ENCODE peak calls at places on chromosome 6, in eight cellular contexts. One of them, this sample, is unnamed.

GRCh38 chr6:20198156-20198555 is 14.1 kb downstream of the MBOAT1 start:
- DNase-seq in sigmoid colon: no peak
- DNase-seq in GM12891: no peak
- DNase-seq in IMR-90: no peak
- DNase-seq in uterus: no peak
- DNase-seq in transverse colon: no peak
- DNase-seq in Peyer's patch: no peak
- DNase-seq in gastrocnemius medialis: no peak
- DNase-seq in this sample: no peak

GRCh38 chr6:159577564-159577963 is 115.5 kb downstream of the SOD2 start:
- DNase-seq in Peyer's patch: no peak
- DNase-seq in IMR-90: peak
- DNase-seq in gastrocnemius medialis: no peak
- DNase-seq in sigmoid colon: no peak
- DNase-seq in uterus: no peak
- DNase-seq in GM12891: no peak
- DNase-seq in transverse colon: no peak
- DNase-seq in this sample: no peak

GRCh38 chr6:73640179-73640750 is 13.5 kb downstream of the SLC17A5 start:
- DNase-seq in sigmoid colon: no peak
- DNase-seq in Peyer's patch: no peak
- DNase-seq in transverse colon: no peak
- DNase-seq in GM12891: no peak
- DNase-seq in gastrocnemius medialis: no peak
- DNase-seq in uterus: no peak
- DNase-seq in IMR-90: peak
- DNase-seq in this sample: no peak

GRCh38 chr6:128047989-128048388 is 147.1 kb upstream of the THEMIS start:
- DNase-seq in gastrocnemius medialis: no peak
- DNase-seq in transverse colon: no peak
- DNase-seq in sigmoid colon: no peak
- DNase-seq in uterus: no peak
- DNase-seq in GM12891: no peak
- DNase-seq in IMR-90: no peak
- DNase-seq in Peyer's patch: no peak
- DNase-seq in this sample: no peak

GRCh38 chr6:35727935-35728662 is 8.7 kb upstream of the ARMC12 start:
- DNase-seq in transverse colon: peak
- DNase-seq in gastrocnemius medialis: peak
- DNase-seq in Peyer's patch: peak
- DNase-seq in uterus: peak
- DNase-seq in IMR-90: peak
- DNase-seq in sigmoid colon: peak
- DNase-seq in GM12891: peak
- DNase-seq in this sample: peak

GRCh38 chr6:37303891-37304503 is 46.1 kb upstream of the TMEM217 start:
- DNase-seq in IMR-90: peak
- DNase-seq in transverse colon: no peak
- DNase-seq in Peyer's patch: no peak
- DNase-seq in sigmoid colon: no peak
- DNase-seq in uterus: no peak
- DNase-seq in gastrocnemius medialis: no peak
- DNase-seq in GM12891: peak
- DNase-seq in this sample: no peak

GRCh38 chr6:145688493-145688905 is 46.8 kb downstream of the EPM2A start:
- DNase-seq in transverse colon: no peak
- DNase-seq in sigmoid colon: no peak
- DNase-seq in GM12891: no peak
- DNase-seq in IMR-90: peak
- DNase-seq in gastrocnemius medialis: no peak
- DNase-seq in Peyer's patch: no peak
- DNase-seq in uterus: no peak
- DNase-seq in this sample: no peak

GRCh38 chr6:17101422-17102257 is at the start of gene STMND1:
- DNase-seq in gastrocnemius medialis: no peak
- DNase-seq in transverse colon: peak
- DNase-seq in sigmoid colon: peak
- DNase-seq in GM12891: no peak
- DNase-seq in IMR-90: peak
- DNase-seq in Peyer's patch: peak
- DNase-seq in uterus: peak
- DNase-seq in this sample: no peak

GRCh38 chr6:50410577-50410976 is 302.7 kb upstream of the TFAP2D start:
- DNase-seq in GM12891: no peak
- DNase-seq in gastrocnemius medialis: no peak
- DNase-seq in transverse colon: no peak
- DNase-seq in sigmoid colon: no peak
- DNase-seq in IMR-90: no peak
- DNase-seq in Peyer's patch: no peak
- DNase-seq in uterus: no peak
- DNase-seq in this sample: no peak

GRCh38 chr6:2988076-2988425 is 11.6 kb upstream of the NQO2 start:
- DNase-seq in Peyer's patch: no peak
- DNase-seq in IMR-90: no peak
- DNase-seq in uterus: no peak
- DNase-seq in transverse colon: no peak
- DNase-seq in GM12891: no peak
- DNase-seq in sigmoid colon: no peak
- DNase-seq in gastrocnemius medialis: no peak
- DNase-seq in this sample: no peak

GRCh38 chr6:2989332-2990178 is 10.1 kb upstream of the NQO2 start:
- DNase-seq in IMR-90: peak
- DNase-seq in GM12891: no peak
- DNase-seq in uterus: peak
- DNase-seq in gastrocnemius medialis: peak
- DNase-seq in transverse colon: peak
- DNase-seq in sigmoid colon: peak
- DNase-seq in Peyer's patch: peak
- DNase-seq in this sample: peak

GRCh38 chr6:2990179-2990931 is 9.3 kb upstream of the NQO2 start:
- DNase-seq in IMR-90: no peak
- DNase-seq in gastrocnemius medialis: no peak
- DNase-seq in GM12891: no peak
- DNase-seq in uterus: peak
- DNase-seq in transverse colon: peak
- DNase-seq in Peyer's patch: peak
- DNase-seq in sigmoid colon: peak
- DNase-seq in this sample: no peak

GRCh38 chr6:2986722-2987196 is 12.9 kb upstream of the NQO2 start:
- DNase-seq in sigmoid colon: peak
- DNase-seq in GM12891: no peak
- DNase-seq in Peyer's patch: peak
- DNase-seq in gastrocnemius medialis: no peak
- DNase-seq in IMR-90: peak
- DNase-seq in uterus: peak
- DNase-seq in transverse colon: no peak
- DNase-seq in this sample: no peak

DNA sequence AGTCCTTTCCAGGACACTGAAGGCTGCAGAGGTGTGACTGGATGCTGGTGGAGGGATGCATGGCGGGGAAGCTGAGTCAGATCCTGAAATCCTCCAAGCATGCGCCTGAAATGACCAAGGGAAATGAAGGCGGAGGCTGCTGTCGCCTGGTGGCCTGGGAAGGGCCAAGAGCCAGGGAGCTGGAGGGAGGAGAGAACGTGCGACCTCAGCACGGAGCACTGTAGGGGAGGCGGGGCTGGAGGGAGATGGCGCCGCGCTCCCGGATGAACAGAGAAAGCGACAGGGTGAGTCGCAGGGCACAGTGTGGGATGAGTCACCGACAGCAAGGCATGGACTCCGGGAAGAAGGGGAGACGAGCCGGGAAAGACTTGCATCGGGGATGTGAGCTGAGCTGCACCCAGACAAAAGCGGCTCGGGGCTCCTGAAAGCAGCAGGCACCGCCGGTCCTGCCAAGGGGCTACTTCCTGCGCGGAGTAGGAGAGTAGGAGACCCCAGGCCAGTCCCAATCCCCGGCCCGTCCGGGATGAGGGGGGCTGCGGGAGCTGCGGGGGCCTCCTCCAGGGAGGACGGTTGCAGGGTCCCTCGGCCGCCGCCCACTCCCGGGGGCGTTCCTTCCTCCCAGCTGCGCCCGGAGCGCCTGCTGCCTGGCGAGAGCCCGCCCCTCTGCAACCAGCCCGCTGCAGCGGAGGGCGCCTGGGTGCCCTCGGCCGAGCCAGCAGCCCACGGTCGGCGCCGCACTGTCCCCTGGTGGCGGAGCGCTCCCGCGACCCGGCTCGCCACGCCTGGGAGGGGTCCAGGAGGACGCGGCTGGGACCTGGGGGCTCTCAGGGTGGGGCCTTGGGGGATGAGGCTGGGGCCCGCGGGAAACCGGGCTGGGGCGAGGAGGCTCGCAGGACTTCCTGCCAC is 11.0 kb upstream of the NQO2 start:
- DNase-seq in sigmoid colon: peak
- DNase-seq in GM12891: no peak
- DNase-seq in gastrocnemius medialis: peak
- DNase-seq in transverse colon: peak
- DNase-seq in Peyer's patch: peak
- DNase-seq in uterus: peak
- DNase-seq in IMR-90: peak
- DNase-seq in this sample: peak
- TF ChIP-seq POLR2A in sigmoid colon: peak
- TF ChIP-seq POLR2A in GM12891: no peak
- TF ChIP-seq POLR2A in gastrocnemius medialis: peak
- TF ChIP-seq POLR2A in transverse colon: peak
- TF ChIP-seq POLR2A in Peyer's patch: peak
- TF ChIP-seq POLR2A in uterus: peak
- TF ChIP-seq POLR2A in IMR-90: peak
- TF ChIP-seq POLR2A in this sample: peak

GRCh38 chr6:4314201-4314707 is 178.9 kb upstream of the ECI2 start:
- DNase-seq in GM12891: no peak
- DNase-seq in IMR-90: no peak
- DNase-seq in uterus: no peak
- DNase-seq in gastrocnemius medialis: no peak
- DNase-seq in sigmoid colon: no peak
- DNase-seq in Peyer's patch: no peak
- DNase-seq in transverse colon: no peak
- DNase-seq in this sample: no peak

GRCh38 chr6:4313044-4313686 is 177.8 kb upstream of the ECI2 start:
- DNase-seq in gastrocnemius medialis: no peak
- DNase-seq in transverse colon: peak
- DNase-seq in uterus: peak
- DNase-seq in sigmoid colon: peak
- DNase-seq in GM12891: no peak
- DNase-seq in Peyer's patch: no peak
- DNase-seq in IMR-90: peak
- DNase-seq in this sample: peak

GRCh38 chr6:4320860-4321259 is 185.5 kb upstream of the ECI2 start:
- DNase-seq in gastrocnemius medialis: no peak
- DNase-seq in GM12891: no peak
- DNase-seq in Peyer's patch: no peak
- DNase-seq in transverse colon: no peak
- DNase-seq in uterus: no peak
- DNase-seq in sigmoid colon: no peak
- DNase-seq in IMR-90: peak
- DNase-seq in this sample: no peak

GRCh38 chr6:4319992-4320683 is 184.8 kb upstream of the ECI2 start:
- DNase-seq in uterus: peak
- DNase-seq in sigmoid colon: no peak
- DNase-seq in GM12891: no peak
- DNase-seq in gastrocnemius medialis: no peak
- DNase-seq in IMR-90: peak
- DNase-seq in transverse colon: no peak
- DNase-seq in Peyer's patch: no peak
- DNase-seq in this sample: no peak

GRCh38 chr6:4316867-4317400 is 181.6 kb upstream of the ECI2 start:
- DNase-seq in sigmoid colon: no peak
- DNase-seq in gastrocnemius medialis: peak
- DNase-seq in Peyer's patch: peak
- DNase-seq in uterus: peak
- DNase-seq in transverse colon: peak
- DNase-seq in IMR-90: peak
- DNase-seq in GM12891: no peak
- DNase-seq in this sample: peak
- TF ChIP-seq POLR2A in sigmoid colon: no peak
- TF ChIP-seq POLR2A in gastrocnemius medialis: no peak
- TF ChIP-seq POLR2A in Peyer's patch: no peak
- TF ChIP-seq POLR2A in uterus: no peak
- TF ChIP-seq POLR2A in transverse colon: peak
- TF ChIP-seq POLR2A in IMR-90: no peak
- TF ChIP-seq POLR2A in GM12891: no peak
- TF ChIP-seq POLR2A in this sample: no peak

GRCh38 chr6:25637946-25638345 is 14.1 kb upstream of the SCGN start:
- DNase-seq in gastrocnemius medialis: no peak
- DNase-seq in Peyer's patch: no peak
- DNase-seq in sigmoid colon: no peak
- DNase-seq in uterus: no peak
- DNase-seq in IMR-90: no peak
- DNase-seq in transverse colon: peak
- DNase-seq in GM12891: no peak
- DNase-seq in this sample: no peak

GRCh38 chr6:25635886-25636317 is 16.1 kb upstream of the SCGN start:
- DNase-seq in Peyer's patch: peak
- DNase-seq in transverse colon: peak
- DNase-seq in GM12891: no peak
- DNase-seq in sigmoid colon: no peak
- DNase-seq in gastrocnemius medialis: no peak
- DNase-seq in IMR-90: no peak
- DNase-seq in uterus: no peak
- DNase-seq in this sample: no peak

GRCh38 chr6:25639653-25640052 is 12.4 kb upstream of the SCGN start:
- DNase-seq in gastrocnemius medialis: no peak
- DNase-seq in Peyer's patch: no peak
- DNase-seq in uterus: no peak
- DNase-seq in transverse colon: no peak
- DNase-seq in GM12891: no peak
- DNase-seq in sigmoid colon: no peak
- DNase-seq in IMR-90: no peak
- DNase-seq in this sample: no peak

GRCh38 chr6:25640446-25640845 is 11.6 kb upstream of the SCGN start:
- DNase-seq in IMR-90: no peak
- DNase-seq in gastrocnemius medialis: no peak
- DNase-seq in Peyer's patch: no peak
- DNase-seq in GM12891: no peak
- DNase-seq in uterus: no peak
- DNase-seq in transverse colon: no peak
- DNase-seq in sigmoid colon: no peak
- DNase-seq in this sample: no peak

GRCh38 chr6:25637211-25637610 is 14.8 kb upstream of the SCGN start:
- DNase-seq in GM12891: no peak
- DNase-seq in gastrocnemius medialis: no peak
- DNase-seq in sigmoid colon: no peak
- DNase-seq in uterus: no peak
- DNase-seq in IMR-90: no peak
- DNase-seq in Peyer's patch: no peak
- DNase-seq in transverse colon: no peak
- DNase-seq in this sample: no peak
- TF ChIP-seq POLR2A in GM12891: no peak
- TF ChIP-seq POLR2A in gastrocnemius medialis: no peak
- TF ChIP-seq POLR2A in sigmoid colon: no peak
- TF ChIP-seq POLR2A in uterus: no peak
- TF ChIP-seq POLR2A in IMR-90: no peak
- TF ChIP-seq POLR2A in Peyer's patch: no peak
- TF ChIP-seq POLR2A in transverse colon: no peak
- TF ChIP-seq POLR2A in this sample: no peak

DNA sequence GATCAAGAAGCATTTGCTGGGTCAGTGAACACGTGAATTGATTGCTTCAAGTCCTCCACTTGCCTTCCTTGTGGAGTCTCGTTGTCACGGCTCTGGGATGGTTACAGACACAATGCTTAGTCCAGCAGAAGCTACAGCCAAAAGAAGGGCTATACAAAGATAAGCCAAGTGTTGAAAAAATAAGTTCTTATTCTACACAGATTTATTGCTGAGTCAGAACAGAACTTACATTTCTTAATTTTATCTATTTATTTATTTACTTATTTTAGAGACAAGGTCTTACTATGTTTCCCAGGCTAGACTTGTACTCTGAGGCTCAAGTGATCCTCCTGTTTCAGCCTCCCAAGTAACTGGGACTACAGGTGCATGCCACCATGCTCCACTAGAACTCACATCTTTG is 199.0 kb downstream of the MYLK4 start:
- DNase-seq in uterus: no peak
- DNase-seq in transverse colon: no peak
- DNase-seq in IMR-90: no peak
- DNase-seq in GM12891: no peak
- DNase-seq in sigmoid colon: no peak
- DNase-seq in gastrocnemius medialis: no peak
- DNase-seq in Peyer's patch: no peak
- DNase-seq in this sample: no peak
- TF ChIP-seq POLR2A in uterus: no peak
- TF ChIP-seq POLR2A in transverse colon: no peak
- TF ChIP-seq POLR2A in IMR-90: no peak
- TF ChIP-seq POLR2A in GM12891: no peak
- TF ChIP-seq POLR2A in sigmoid colon: no peak
- TF ChIP-seq POLR2A in gastrocnemius medialis: no peak
- TF ChIP-seq POLR2A in Peyer's patch: no peak
- TF ChIP-seq POLR2A in this sample: no peak

This sample was measured in esophagus muscularis mucosa.